ENCODE peak calls at places on chromosome 1, in four cellular contexts. C is heart left ventricle, B is BJ, J is astrocyte of the spinal cord. G is an unnamed sample.
A peak's percentile ranks its signal among the peaks of the same experiment; 100 is the strongest.

GRCh38 chr1:243712890-243713425 is 137.1 kb downstream of the AKT3 start:
- DNase-seq in J (peak; percentile 32), C (no peak), B (no peak), G (no peak)

GRCh38 chr1:236345728-236346127 is 48.4 kb upstream of the EDARADD start:
- DNase-seq in J (no peak), C (no peak), B (no peak), G (no peak)

GRCh38 chr1:25875154-25875855 is at the start of gene PAQR7:
- DNase-seq in C (peak; percentile 82), B (no peak), J (peak; percentile 75), G (no peak)

GRCh38 chr1:145942891-145943290 is 14.9 kb downstream of the LIX1L start:
- DNase-seq in C (no peak), J (no peak), B (no peak), G (no peak)

GRCh38 chr1:213284626-213285025 is 233.6 kb downstream of the RPS6KC1 start:
- DNase-seq in J (peak; percentile 73), B (peak; percentile 39), C (no peak), G (no peak)

GRCh38 chr1:80066060-80066459 is 1059.5 kb upstream of the ADGRL4 start:
- DNase-seq in C (no peak), B (no peak), J (peak; percentile 15), G (peak; percentile 27)

GRCh38 chr1:78055565-78056132 is 9.9 kb downstream of the GIPC2 start:
- DNase-seq in B (no peak), C (no peak), J (no peak), G (no peak)

GRCh38 chr1:115217150-115218033 is 120.7 kb downstream of the NGF start:
- DNase-seq in J (no peak), B (no peak), C (no peak), G (no peak)

GRCh38 chr1:194598098-194598497 is 1411.7 kb upstream of the B3GALT2 start:
- DNase-seq in C (no peak), J (no peak), B (no peak), G (no peak)

GRCh38 chr1:150972417-150972940 is 2.2 kb downstream of the CERS2 start:
- DNase-seq in C (no peak), B (no peak), J (no peak), G (no peak)
- H3K4me3 ChIP-seq in C (peak overlapping the region; percentile 99), B (peak overlapping the region; percentile 1), J (no peak overlapping the region), G (peak overlapping the region; percentile 80)

GRCh38 chr1:103583887-103584286 is 12.5 kb downstream of the AMY2B start:
- DNase-seq in B (no peak), C (no peak), J (no peak), G (no peak)
- TF ChIP-seq CTCF in B (no peak), C (no peak), J (no peak), G (no peak)

GRCh38 chr1:109392037-109392787 is 5.5 kb downstream of the SORT1 start:
- DNase-seq in B (no peak), J (no peak), C (no peak), G (no peak)
- H3K4me3 ChIP-seq in B (no peak overlapping the region), J (no peak overlapping the region), C (peak overlapping the region; percentile 41), G (peak overlapping the region; percentile 12)

GRCh38 chr1:211944733-211945500 is 90.4 kb downstream of the INTS7 start:
- DNase-seq in C (no peak), B (no peak), J (peak; percentile 48), G (peak; percentile 34)
- TF ChIP-seq CTCF in C (peak; percentile 46), B (peak; percentile 49), J (peak; percentile 76), G (peak; percentile 86)

DNA sequence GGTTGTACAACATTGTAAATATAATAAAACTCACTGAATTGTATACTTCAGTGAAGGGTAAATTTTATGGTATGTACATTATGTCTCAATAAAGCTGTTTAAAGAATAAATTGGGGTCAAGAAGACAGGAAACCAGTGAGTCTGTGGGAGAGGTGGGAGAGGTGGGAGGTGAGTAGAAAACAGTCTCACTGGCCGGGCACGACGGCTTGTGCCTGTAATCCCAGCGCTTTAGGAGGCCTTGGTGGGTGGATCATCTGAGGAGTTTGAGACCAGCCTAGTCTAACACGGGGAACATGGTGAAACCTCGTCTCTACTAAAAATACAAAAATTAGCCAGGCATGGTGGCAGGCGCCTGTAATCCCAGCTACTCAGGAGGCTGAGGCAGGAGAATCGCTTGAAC is 4.2 kb downstream of the MTMR11 start:
- DNase-seq in J (no peak), C (no peak), B (no peak), G (no peak)
- H3K4me3 ChIP-seq in J (no peak overlapping the region), C (no peak overlapping the region), B (no peak overlapping the region), G (no peak overlapping the region)

GRCh38 chr1:185279571-185279970 is 37.5 kb downstream of the IVNS1ABP start:
- DNase-seq in B (no peak), C (no peak), J (peak; percentile 52), G (peak; percentile 19)
- TF ChIP-seq CTCF in B (no peak), C (no peak), J (no peak), G (no peak)